ENCODE peak calls at places on chromosomes 4 and X, in six cellular contexts. One of them, this sample, is unnamed.
A peak's percentile ranks its signal among the peaks of the same experiment; 100 is the strongest.

GRCh38 chr4:189113389-189113888 is 827.2 kb upstream of the FRG1 start:
- DNase-seq in psoas muscle: no peak
- DNase-seq in AG09309: no peak
- DNase-seq in activated CD4-positive, CD25-positive, alpha-beta regulatory T cell treated with anti-CD3 and anti-CD28 coated beads, Interleukin-2, amount 50 U/mL, for 72 hours: no peak
- DNase-seq in fibroblast of lung: no peak
- DNase-seq in left cardiac atrium: no peak
- DNase-seq in this sample: peak; percentile 5

GRCh38 chrX:37796805-37797204 is 16.9 kb downstream of the CYBB start:
- DNase-seq in psoas muscle: no peak
- DNase-seq in AG09309: no peak
- DNase-seq in activated CD4-positive, CD25-positive, alpha-beta regulatory T cell treated with anti-CD3 and anti-CD28 coated beads, Interleukin-2, amount 50 U/mL, for 72 hours: no peak
- DNase-seq in fibroblast of lung: peak; percentile 1
- DNase-seq in left cardiac atrium: peak; percentile 22
- DNase-seq in this sample: no peak

GRCh38 chr4:165458451-165458850 is 79.6 kb downstream of the CPE start:
- DNase-seq in psoas muscle: no peak
- DNase-seq in AG09309: no peak
- DNase-seq in activated CD4-positive, CD25-positive, alpha-beta regulatory T cell treated with anti-CD3 and anti-CD28 coated beads, Interleukin-2, amount 50 U/mL, for 72 hours: no peak
- DNase-seq in fibroblast of lung: no peak
- DNase-seq in left cardiac atrium: no peak
- DNase-seq in this sample: no peak

GRCh38 chrX:70755850-70756249 is 152.7 kb downstream of the TEX11 start:
- DNase-seq in psoas muscle: no peak
- DNase-seq in AG09309: no peak
- DNase-seq in activated CD4-positive, CD25-positive, alpha-beta regulatory T cell treated with anti-CD3 and anti-CD28 coated beads, Interleukin-2, amount 50 U/mL, for 72 hours: peak; percentile 39
- DNase-seq in fibroblast of lung: no peak
- DNase-seq in left cardiac atrium: no peak
- DNase-seq in this sample: no peak

GRCh38 chr4:108355523-108356208 is 186.9 kb upstream of the LEF1 start:
- DNase-seq in psoas muscle: no peak
- DNase-seq in AG09309: no peak
- DNase-seq in activated CD4-positive, CD25-positive, alpha-beta regulatory T cell treated with anti-CD3 and anti-CD28 coated beads, Interleukin-2, amount 50 U/mL, for 72 hours: no peak
- DNase-seq in fibroblast of lung: peak; percentile 36
- DNase-seq in left cardiac atrium: no peak
- DNase-seq in this sample: no peak

GRCh38 chr4:57083107-57083506 is 27.1 kb downstream of the IGFBP7 start:
- DNase-seq in psoas muscle: no peak
- DNase-seq in AG09309: no peak
- DNase-seq in activated CD4-positive, CD25-positive, alpha-beta regulatory T cell treated with anti-CD3 and anti-CD28 coated beads, Interleukin-2, amount 50 U/mL, for 72 hours: no peak
- DNase-seq in fibroblast of lung: peak; percentile 65
- DNase-seq in left cardiac atrium: no peak
- DNase-seq in this sample: no peak

GRCh38 chr4:25523405-25523804 is 132.2 kb upstream of the SLC34A2 start:
- DNase-seq in psoas muscle: no peak
- DNase-seq in AG09309: no peak
- DNase-seq in activated CD4-positive, CD25-positive, alpha-beta regulatory T cell treated with anti-CD3 and anti-CD28 coated beads, Interleukin-2, amount 50 U/mL, for 72 hours: no peak
- DNase-seq in fibroblast of lung: peak; percentile 9
- DNase-seq in left cardiac atrium: no peak
- DNase-seq in this sample: no peak

GRCh38 chr4:12729384-12729783 is 754.8 kb downstream of the RAB28 start:
- DNase-seq in psoas muscle: no peak
- DNase-seq in AG09309: no peak
- DNase-seq in activated CD4-positive, CD25-positive, alpha-beta regulatory T cell treated with anti-CD3 and anti-CD28 coated beads, Interleukin-2, amount 50 U/mL, for 72 hours: no peak
- DNase-seq in fibroblast of lung: peak; percentile 3
- DNase-seq in left cardiac atrium: no peak
- DNase-seq in this sample: peak; percentile 25

GRCh38 chr4:182724414-182724813 is 192.8 kb downstream of the DCTD start:
- DNase-seq in psoas muscle: no peak
- DNase-seq in AG09309: peak; percentile 34
- DNase-seq in activated CD4-positive, CD25-positive, alpha-beta regulatory T cell treated with anti-CD3 and anti-CD28 coated beads, Interleukin-2, amount 50 U/mL, for 72 hours: no peak
- DNase-seq in fibroblast of lung: peak; percentile 8
- DNase-seq in left cardiac atrium: no peak
- DNase-seq in this sample: no peak

GRCh38 chrX:1336331-1337143 is at the start of gene IL3RA:
- DNase-seq in psoas muscle: no peak
- DNase-seq in AG09309: no peak
- DNase-seq in activated CD4-positive, CD25-positive, alpha-beta regulatory T cell treated with anti-CD3 and anti-CD28 coated beads, Interleukin-2, amount 50 U/mL, for 72 hours: no peak
- DNase-seq in fibroblast of lung: no peak
- DNase-seq in left cardiac atrium: no peak
- DNase-seq in this sample: no peak

GRCh38 chr4:108571027-108571569 is 49.3 kb upstream of the RPL34 start:
- DNase-seq in psoas muscle: no peak
- DNase-seq in AG09309: no peak
- DNase-seq in activated CD4-positive, CD25-positive, alpha-beta regulatory T cell treated with anti-CD3 and anti-CD28 coated beads, Interleukin-2, amount 50 U/mL, for 72 hours: no peak
- DNase-seq in fibroblast of lung: peak; percentile 45
- DNase-seq in left cardiac atrium: no peak
- DNase-seq in this sample: no peak

GRCh38 chrX:70979136-70979762 is 48.4 kb upstream of the SLC7A3 start:
- DNase-seq in psoas muscle: no peak
- DNase-seq in AG09309: peak; percentile 5
- DNase-seq in activated CD4-positive, CD25-positive, alpha-beta regulatory T cell treated with anti-CD3 and anti-CD28 coated beads, Interleukin-2, amount 50 U/mL, for 72 hours: no peak
- DNase-seq in fibroblast of lung: peak; percentile 55
- DNase-seq in left cardiac atrium: no peak
- DNase-seq in this sample: peak; percentile 43

GRCh38 chr4:154231796-154232478 is 259.7 kb downstream of the DCHS2 start:
- DNase-seq in psoas muscle: no peak
- DNase-seq in AG09309: no peak
- DNase-seq in activated CD4-positive, CD25-positive, alpha-beta regulatory T cell treated with anti-CD3 and anti-CD28 coated beads, Interleukin-2, amount 50 U/mL, for 72 hours: no peak
- DNase-seq in fibroblast of lung: no peak
- DNase-seq in left cardiac atrium: no peak
- DNase-seq in this sample: no peak

GRCh38 chr4:90825849-90826248 is 698.7 kb downstream of the CCSER1 start:
- DNase-seq in psoas muscle: no peak
- DNase-seq in AG09309: no peak
- DNase-seq in activated CD4-positive, CD25-positive, alpha-beta regulatory T cell treated with anti-CD3 and anti-CD28 coated beads, Interleukin-2, amount 50 U/mL, for 72 hours: no peak
- DNase-seq in fibroblast of lung: no peak
- DNase-seq in left cardiac atrium: no peak
- DNase-seq in this sample: no peak

GRCh38 chr4:84319124-84319523 is 180.0 kb downstream of the NKX6-1 start:
- DNase-seq in psoas muscle: peak; percentile 58
- DNase-seq in AG09309: peak; percentile 3
- DNase-seq in activated CD4-positive, CD25-positive, alpha-beta regulatory T cell treated with anti-CD3 and anti-CD28 coated beads, Interleukin-2, amount 50 U/mL, for 72 hours: no peak
- DNase-seq in fibroblast of lung: peak; percentile 50
- DNase-seq in left cardiac atrium: no peak
- DNase-seq in this sample: peak; percentile 5

GRCh38 chrX:128396601-128397000 is 344.4 kb upstream of the ACTRT1 start:
- DNase-seq in psoas muscle: no peak
- DNase-seq in AG09309: no peak
- DNase-seq in activated CD4-positive, CD25-positive, alpha-beta regulatory T cell treated with anti-CD3 and anti-CD28 coated beads, Interleukin-2, amount 50 U/mL, for 72 hours: no peak
- DNase-seq in fibroblast of lung: no peak
- DNase-seq in left cardiac atrium: no peak
- DNase-seq in this sample: no peak

This sample was measured in myocyte.